ENCODE peak calls at places on chromosomes 4 and X, in four cellular contexts. L is effector CD4-positive, alpha-beta T cell; Q is NCI-H345; P is fibroblast of gingiva. Z is an unnamed sample.

GRCh38 chr4:151690164-151690856 is 70.5 kb downstream of the GATB start:
- DNase-seq in Q (no peak), P (peak; percentile 36), L (no peak), Z (peak; percentile 51)

GRCh38 chr4:183478926-183479325 is 25.9 kb upstream of the ING2 start:
- DNase-seq in Q (no peak), P (peak; percentile 40), L (no peak), Z (no peak)

GRCh38 chrX:29665532-29665931 is 549.8 kb upstream of the MAGEB2 start:
- DNase-seq in Q (no peak), P (no peak), L (no peak), Z (no peak)

GRCh38 chrX:149939271-149940014 is 1.2 kb upstream of the EOLA2 start:
- DNase-seq in P (peak; percentile 93), L (peak; percentile 79), Q (peak; percentile 93), Z (no peak)

GRCh38 chr4:7226993-7227392 is 34.7 kb downstream of the SORCS2 start:
- DNase-seq in P (no peak), Q (peak; percentile 56), L (no peak), Z (no peak)

GRCh38 chr4:2744576-2745270 is 11.4 kb downstream of the TNIP2 start:
- DNase-seq in L (no peak), Q (no peak), P (no peak), Z (no peak)

GRCh38 chr4:89290727-89291126 is 16.9 kb downstream of the GPRIN3 start:
- DNase-seq in Q (no peak), L (no peak), P (no peak), Z (no peak)

GRCh38 chr4:54687887-54688841 is 30.4 kb downstream of the KIT start:
- DNase-seq in Q (no peak), P (no peak), L (no peak), Z (no peak)

GRCh38 chr4:101597204-101597603 is 193.3 kb upstream of the BANK1 start:
- DNase-seq in L (no peak), P (no peak), Q (no peak), Z (no peak)

GRCh38 chrX:16222123-16222522 is 54.8 kb downstream of the MAGEB17 start:
- DNase-seq in L (no peak), P (peak; percentile 7), Q (no peak), Z (no peak)

GRCh38 chr4:3251691-3252479 is 2.9 kb downstream of the MSANTD1 start:
- DNase-seq in P (no peak), L (no peak), Q (no peak), Z (no peak)

GRCh38 chr4:143406523-143406922 is 69.8 kb downstream of the GAB1 start:
- DNase-seq in Q (no peak), L (no peak), P (peak; percentile 86), Z (no peak)

GRCh38 chr4:120672558-120673147 is 249.9 kb downstream of the PRDM5 start:
- DNase-seq in Q (no peak), P (no peak), L (no peak), Z (no peak)

GRCh38 chrX:39752820-39753219 is 344.9 kb downstream of the BCOR start:
- DNase-seq in Q (peak; percentile 67), L (no peak), P (peak; percentile 3), Z (no peak)

GRCh38 chr4:141391771-141392170 is 171.1 kb downstream of the ZNF330 start:
- DNase-seq in L (no peak), Q (peak; percentile 61), P (no peak), Z (no peak)

GRCh38 chrX:24988314-24988713 is 27.5 kb downstream of the ARX start:
- DNase-seq in L (no peak), P (peak; percentile 29), Q (no peak), Z (no peak)

GRCh38 chr4:148315049-148315448 is 127.2 kb downstream of the NR3C2 start:
- DNase-seq in P (no peak), L (no peak), Q (no peak), Z (no peak)

GRCh38 chrX:137574102-137574783 is 8.3 kb downstream of the ZIC3 start:
- DNase-seq in P (no peak), Q (no peak), L (no peak), Z (no peak)

GRCh38 chrX:153226344-153227190 is 47.5 kb downstream of the MAGEA1 start:
- DNase-seq in P (no peak), L (no peak), Q (no peak), Z (no peak)

GRCh38 chrX:10199212-10199611 is 42.4 kb downstream of the CLCN4 start:
- DNase-seq in P (peak; percentile 12), L (no peak), Q (no peak), Z (no peak)

GRCh38 chr4:123746981-123747380 is 350.4 kb downstream of the SPRY1 start:
- DNase-seq in P (no peak), Q (no peak), L (no peak), Z (no peak)

GRCh38 chr4:39014028-39014427 is 18.2 kb downstream of the TMEM156 start:
- DNase-seq in P (no peak), Q (no peak), L (no peak), Z (no peak)

GRCh38 chrX:38426785-38427184 is 74.4 kb downstream of the OTC start:
- DNase-seq in L (no peak), P (no peak), Q (peak; percentile 9), Z (no peak)

GRCh38 chr4:38424171-38424871 is 239.7 kb upstream of the KLF3 start:
- DNase-seq in Q (no peak), L (no peak), P (no peak), Z (no peak)

GRCh38 chrX:23373129-23373804 is 38.6 kb downstream of the PTCHD1 start:
- DNase-seq in L (no peak), P (peak; percentile 49), Q (no peak), Z (no peak)

GRCh38 chrX:151880895-151881294 is 31.8 kb upstream of the MAGEA4 start:
- DNase-seq in P (no peak), L (no peak), Q (no peak), Z (no peak)

GRCh38 chr4:83046693-83047473 is 11.9 kb downstream of the COPS4 start:
- DNase-seq in L (no peak), Q (no peak), P (no peak), Z (no peak)

GRCh38 chrX:2409796-2410195 is 91.0 kb downstream of the DHRSX start:
- DNase-seq in L (no peak), P (no peak), Q (no peak), Z (no peak)

GRCh38 chrX:10649286-10649685 is 28.9 kb upstream of the MID1 start:
- DNase-seq in P (peak; percentile 68), L (no peak), Q (no peak), Z (no peak)

GRCh38 chr4:38310446-38311043 is 350.3 kb downstream of the PTTG2 start:
- DNase-seq in L (peak; percentile 51), P (no peak), Q (no peak), Z (no peak)

GRCh38 chrX:133981908-133982307 is 3.5 kb downstream of the GPC3 start:
- DNase-seq in P (peak; percentile 41), Q (no peak), L (no peak), Z (no peak)

GRCh38 chr4:152189451-152190179 is 346.3 kb downstream of the FBXW7 start:
- DNase-seq in Q (peak; percentile 9), L (no peak), P (no peak), Z (no peak)

GRCh38 chr4:7625073-7625472 is 190.3 kb upstream of the PSAPL1 start:
- DNase-seq in P (no peak), Q (no peak), L (no peak), Z (no peak)

GRCh38 chr4:6097581-6097980 is 79.3 kb upstream of the C4orf50 start:
- DNase-seq in L (no peak), Q (no peak), P (no peak), Z (no peak)